ENCODE peak calls at places on chromosomes 4 and X, in nine cellular contexts. One of them, this sample, is unnamed.

GRCh38 chr4:99720206-99720605 is 62.6 kb upstream of the C4orf54 start:
- DNase-seq in colonic mucosa: no peak
- DNase-seq in brain microvascular endothelial cell: no peak
- DNase-seq in hepatocyte: no peak
- DNase-seq in lung: no peak
- DNase-seq in MM.1S: no peak
- DNase-seq in A549: no peak
- DNase-seq in heart right ventricle: no peak
- DNase-seq in right atrium auricular region: no peak
- DNase-seq in this sample: no peak

GRCh38 chr4:6563935-6564645 is 10.9 kb upstream of the MAN2B2 start:
- DNase-seq in colonic mucosa: no peak
- DNase-seq in brain microvascular endothelial cell: no peak
- DNase-seq in hepatocyte: no peak
- DNase-seq in lung: no peak
- DNase-seq in MM.1S: no peak
- DNase-seq in A549: no peak
- DNase-seq in heart right ventricle: no peak
- DNase-seq in right atrium auricular region: no peak
- DNase-seq in this sample: no peak

GRCh38 chrX:134026732-134027311 is 41.4 kb upstream of the GPC3 start:
- DNase-seq in colonic mucosa: peak; percentile 67
- DNase-seq in brain microvascular endothelial cell: peak; percentile 11
- DNase-seq in hepatocyte: peak; percentile 79
- DNase-seq in lung: peak; percentile 49
- DNase-seq in MM.1S: peak; percentile 41
- DNase-seq in A549: peak; percentile 6
- DNase-seq in heart right ventricle: peak; percentile 5
- DNase-seq in right atrium auricular region: no peak
- DNase-seq in this sample: no peak

GRCh38 chr4:170058745-170059144 is 31.0 kb downstream of the AADAT start:
- DNase-seq in colonic mucosa: no peak
- DNase-seq in brain microvascular endothelial cell: no peak
- DNase-seq in hepatocyte: no peak
- DNase-seq in lung: no peak
- DNase-seq in MM.1S: no peak
- DNase-seq in A549: no peak
- DNase-seq in heart right ventricle: no peak
- DNase-seq in right atrium auricular region: no peak
- DNase-seq in this sample: no peak

GRCh38 chr4:165379662-165380061 is 854 bp downstream of the CPE start:
- DNase-seq in colonic mucosa: no peak
- DNase-seq in brain microvascular endothelial cell: peak; percentile 79
- DNase-seq in hepatocyte: peak; percentile 46
- DNase-seq in lung: no peak
- DNase-seq in MM.1S: no peak
- DNase-seq in A549: no peak
- DNase-seq in heart right ventricle: peak; percentile 23
- DNase-seq in right atrium auricular region: no peak
- DNase-seq in this sample: peak; percentile 75

GRCh38 chr4:122854860-122855259 is 28.2 kb downstream of the FGF2 start:
- DNase-seq in colonic mucosa: no peak
- DNase-seq in brain microvascular endothelial cell: no peak
- DNase-seq in hepatocyte: no peak
- DNase-seq in lung: no peak
- DNase-seq in MM.1S: no peak
- DNase-seq in A549: no peak
- DNase-seq in heart right ventricle: no peak
- DNase-seq in right atrium auricular region: no peak
- DNase-seq in this sample: no peak

GRCh38 chrX:153901753-153902140 is 2.7 kb upstream of the AVPR2 start:
- DNase-seq in colonic mucosa: no peak
- DNase-seq in brain microvascular endothelial cell: no peak
- DNase-seq in hepatocyte: no peak
- DNase-seq in lung: no peak
- DNase-seq in MM.1S: no peak
- DNase-seq in A549: no peak
- DNase-seq in heart right ventricle: no peak
- DNase-seq in right atrium auricular region: no peak
- DNase-seq in this sample: no peak

GRCh38 chr4:26116057-26116456 is 202.0 kb downstream of the SMIM20 start:
- DNase-seq in colonic mucosa: no peak
- DNase-seq in brain microvascular endothelial cell: no peak
- DNase-seq in hepatocyte: peak; percentile 12
- DNase-seq in lung: no peak
- DNase-seq in MM.1S: no peak
- DNase-seq in A549: no peak
- DNase-seq in heart right ventricle: no peak
- DNase-seq in right atrium auricular region: no peak
- DNase-seq in this sample: no peak

GRCh38 chr4:78059524-78059889 is 2.4 kb downstream of the FRAS1 start:
- DNase-seq in colonic mucosa: peak; percentile 71
- DNase-seq in brain microvascular endothelial cell: peak; percentile 60
- DNase-seq in hepatocyte: peak; percentile 90
- DNase-seq in lung: peak; percentile 57
- DNase-seq in MM.1S: peak; percentile 52
- DNase-seq in A549: peak; percentile 57
- DNase-seq in heart right ventricle: peak; percentile 39
- DNase-seq in right atrium auricular region: peak; percentile 66
- DNase-seq in this sample: no peak

GRCh38 chr4:139214039-139214534 is 37.1 kb upstream of the ELF2 start:
- DNase-seq in colonic mucosa: no peak
- DNase-seq in brain microvascular endothelial cell: no peak
- DNase-seq in hepatocyte: no peak
- DNase-seq in lung: no peak
- DNase-seq in MM.1S: peak; percentile 93
- DNase-seq in A549: no peak
- DNase-seq in heart right ventricle: peak; percentile 35
- DNase-seq in right atrium auricular region: no peak
- DNase-seq in this sample: no peak

GRCh38 chr4:1357356-1358248 is 10.6 kb downstream of the UVSSA start:
- DNase-seq in colonic mucosa: no peak
- DNase-seq in brain microvascular endothelial cell: no peak
- DNase-seq in hepatocyte: no peak
- DNase-seq in lung: no peak
- DNase-seq in MM.1S: no peak
- DNase-seq in A549: no peak
- DNase-seq in heart right ventricle: peak; percentile 34
- DNase-seq in right atrium auricular region: no peak
- DNase-seq in this sample: no peak

GRCh38 chrX:46376246-46376885 is 168.9 kb downstream of the ZNF674 start:
- DNase-seq in colonic mucosa: peak; percentile 22
- DNase-seq in brain microvascular endothelial cell: peak; percentile 56
- DNase-seq in hepatocyte: peak; percentile 69
- DNase-seq in lung: no peak
- DNase-seq in MM.1S: peak; percentile 31
- DNase-seq in A549: peak; percentile 59
- DNase-seq in heart right ventricle: no peak
- DNase-seq in right atrium auricular region: no peak
- DNase-seq in this sample: no peak

GRCh38 chrX:3393581-3394111 is 47.2 kb upstream of the MXRA5 start:
- DNase-seq in colonic mucosa: no peak
- DNase-seq in brain microvascular endothelial cell: no peak
- DNase-seq in hepatocyte: peak; percentile 15
- DNase-seq in lung: no peak
- DNase-seq in MM.1S: no peak
- DNase-seq in A549: no peak
- DNase-seq in heart right ventricle: no peak
- DNase-seq in right atrium auricular region: no peak
- DNase-seq in this sample: no peak

GRCh38 chr4:163548481-163549243 is 54.2 kb downstream of the TMA16 start:
- DNase-seq in colonic mucosa: peak; percentile 33
- DNase-seq in brain microvascular endothelial cell: peak; percentile 50
- DNase-seq in hepatocyte: peak; percentile 71
- DNase-seq in lung: no peak
- DNase-seq in MM.1S: peak; percentile 50
- DNase-seq in A549: peak; percentile 32
- DNase-seq in heart right ventricle: no peak
- DNase-seq in right atrium auricular region: no peak
- DNase-seq in this sample: no peak

GRCh38 chr4:83150563-83151330 is 36.2 kb upstream of the PLAC8 start:
- DNase-seq in colonic mucosa: no peak
- DNase-seq in brain microvascular endothelial cell: peak; percentile 19
- DNase-seq in hepatocyte: peak; percentile 35
- DNase-seq in lung: no peak
- DNase-seq in MM.1S: no peak
- DNase-seq in A549: no peak
- DNase-seq in heart right ventricle: no peak
- DNase-seq in right atrium auricular region: no peak
- DNase-seq in this sample: no peak

GRCh38 chrX:104172788-104173187 is 6.5 kb downstream of the FAM199X start:
- DNase-seq in colonic mucosa: no peak
- DNase-seq in brain microvascular endothelial cell: peak; percentile 22
- DNase-seq in hepatocyte: no peak
- DNase-seq in lung: no peak
- DNase-seq in MM.1S: no peak
- DNase-seq in A549: no peak
- DNase-seq in heart right ventricle: no peak
- DNase-seq in right atrium auricular region: no peak
- DNase-seq in this sample: no peak

GRCh38 chrX:104168127-104168526 is 1.9 kb downstream of the FAM199X start:
- DNase-seq in colonic mucosa: no peak
- DNase-seq in brain microvascular endothelial cell: no peak
- DNase-seq in hepatocyte: no peak
- DNase-seq in lung: no peak
- DNase-seq in MM.1S: no peak
- DNase-seq in A549: no peak
- DNase-seq in heart right ventricle: no peak
- DNase-seq in right atrium auricular region: no peak
- DNase-seq in this sample: no peak

GRCh38 chrX:104165894-104166734 is at the start of gene FAM199X:
- DNase-seq in colonic mucosa: peak; percentile 85
- DNase-seq in brain microvascular endothelial cell: peak; percentile 80
- DNase-seq in hepatocyte: peak; percentile 92
- DNase-seq in lung: peak; percentile 88
- DNase-seq in MM.1S: peak; percentile 86
- DNase-seq in A549: peak; percentile 76
- DNase-seq in heart right ventricle: peak; percentile 87
- DNase-seq in right atrium auricular region: peak; percentile 83
- DNase-seq in this sample: peak; percentile 91

GRCh38 chrX:104172121-104172520 is 5.9 kb downstream of the FAM199X start:
- DNase-seq in colonic mucosa: no peak
- DNase-seq in brain microvascular endothelial cell: no peak
- DNase-seq in hepatocyte: no peak
- DNase-seq in lung: no peak
- DNase-seq in MM.1S: no peak
- DNase-seq in A549: no peak
- DNase-seq in heart right ventricle: no peak
- DNase-seq in right atrium auricular region: no peak
- DNase-seq in this sample: no peak

GRCh38 chrX:104166735-104167436 is 633 bp downstream of the FAM199X start:
- DNase-seq in colonic mucosa: peak; percentile 35
- DNase-seq in brain microvascular endothelial cell: no peak
- DNase-seq in hepatocyte: no peak
- DNase-seq in lung: no peak
- DNase-seq in MM.1S: no peak
- DNase-seq in A549: peak; percentile 4
- DNase-seq in heart right ventricle: peak; percentile 12
- DNase-seq in right atrium auricular region: no peak
- DNase-seq in this sample: no peak
- H3K27ac ChIP-seq in colonic mucosa: peak overlapping the region; percentile 80
- H3K27ac ChIP-seq in brain microvascular endothelial cell: peak overlapping the region; percentile 56
- H3K27ac ChIP-seq in hepatocyte: peak overlapping the region; percentile 87
- H3K27ac ChIP-seq in lung: peak overlapping the region; percentile 94
- H3K27ac ChIP-seq in MM.1S: peak overlapping the region; percentile 23
- H3K27ac ChIP-seq in A549: peak overlapping the region; percentile 98
- H3K27ac ChIP-seq in heart right ventricle: peak overlapping the region; percentile 90
- H3K27ac ChIP-seq in right atrium auricular region: peak overlapping the region; percentile 85
- H3K27ac ChIP-seq in this sample: peak overlapping the region; percentile 76

GRCh38 chrX:23981222-23981621 is 45.8 kb downstream of the KLHL15 start:
- DNase-seq in colonic mucosa: no peak
- DNase-seq in brain microvascular endothelial cell: no peak
- DNase-seq in hepatocyte: no peak
- DNase-seq in lung: no peak
- DNase-seq in MM.1S: no peak
- DNase-seq in A549: no peak
- DNase-seq in heart right ventricle: no peak
- DNase-seq in right atrium auricular region: no peak
- DNase-seq in this sample: no peak
- H3K4me3 ChIP-seq in colonic mucosa: no peak overlapping the region
- H3K4me3 ChIP-seq in brain microvascular endothelial cell: no peak overlapping the region
- H3K4me3 ChIP-seq in hepatocyte: no peak overlapping the region
- H3K4me3 ChIP-seq in lung: no peak overlapping the region
- H3K4me3 ChIP-seq in MM.1S: no peak overlapping the region
- H3K4me3 ChIP-seq in A549: no peak overlapping the region
- H3K4me3 ChIP-seq in heart right ventricle: no peak overlapping the region
- H3K4me3 ChIP-seq in right atrium auricular region: no peak overlapping the region
- H3K4me3 ChIP-seq in this sample: no peak overlapping the region

GRCh38 chr4:39022241-39022640 is 10.0 kb downstream of the TMEM156 start:
- DNase-seq in colonic mucosa: no peak
- DNase-seq in brain microvascular endothelial cell: no peak
- DNase-seq in hepatocyte: no peak
- DNase-seq in lung: no peak
- DNase-seq in MM.1S: no peak
- DNase-seq in A549: no peak
- DNase-seq in heart right ventricle: no peak
- DNase-seq in right atrium auricular region: no peak
- DNase-seq in this sample: no peak

GRCh38 chr4:39023059-39023458 is 9.2 kb downstream of the TMEM156 start:
- DNase-seq in colonic mucosa: no peak
- DNase-seq in brain microvascular endothelial cell: no peak
- DNase-seq in hepatocyte: no peak
- DNase-seq in lung: no peak
- DNase-seq in MM.1S: no peak
- DNase-seq in A549: no peak
- DNase-seq in heart right ventricle: no peak
- DNase-seq in right atrium auricular region: no peak
- DNase-seq in this sample: no peak

GRCh38 chr4:39024311-39024865 is 7.8 kb downstream of the TMEM156 start:
- DNase-seq in colonic mucosa: no peak
- DNase-seq in brain microvascular endothelial cell: no peak
- DNase-seq in hepatocyte: no peak
- DNase-seq in lung: no peak
- DNase-seq in MM.1S: no peak
- DNase-seq in A549: no peak
- DNase-seq in heart right ventricle: no peak
- DNase-seq in right atrium auricular region: no peak
- DNase-seq in this sample: no peak

GRCh38 chr4:39026096-39026495 is 6.1 kb downstream of the TMEM156 start:
- DNase-seq in colonic mucosa: no peak
- DNase-seq in brain microvascular endothelial cell: no peak
- DNase-seq in hepatocyte: no peak
- DNase-seq in lung: no peak
- DNase-seq in MM.1S: no peak
- DNase-seq in A549: no peak
- DNase-seq in heart right ventricle: no peak
- DNase-seq in right atrium auricular region: no peak
- DNase-seq in this sample: no peak

GRCh38 chr4:39025552-39026085 is 6.6 kb downstream of the TMEM156 start:
- DNase-seq in colonic mucosa: no peak
- DNase-seq in brain microvascular endothelial cell: peak; percentile 41
- DNase-seq in hepatocyte: no peak
- DNase-seq in lung: no peak
- DNase-seq in MM.1S: no peak
- DNase-seq in A549: no peak
- DNase-seq in heart right ventricle: no peak
- DNase-seq in right atrium auricular region: no peak
- DNase-seq in this sample: no peak
- H3K27ac ChIP-seq in colonic mucosa: no peak overlapping the region
- H3K27ac ChIP-seq in brain microvascular endothelial cell: peak overlapping the region; percentile 91
- H3K27ac ChIP-seq in hepatocyte: no peak overlapping the region
- H3K27ac ChIP-seq in lung: no peak overlapping the region
- H3K27ac ChIP-seq in MM.1S: no peak overlapping the region
- H3K27ac ChIP-seq in A549: peak overlapping the region; percentile 86
- H3K27ac ChIP-seq in heart right ventricle: no peak overlapping the region
- H3K27ac ChIP-seq in right atrium auricular region: no peak overlapping the region
- H3K27ac ChIP-seq in this sample: no peak overlapping the region

GRCh38 chr4:145934434-145935047 is 4.1 kb downstream of the ZNF827 start:
- DNase-seq in colonic mucosa: no peak
- DNase-seq in brain microvascular endothelial cell: no peak
- DNase-seq in hepatocyte: no peak
- DNase-seq in lung: no peak
- DNase-seq in MM.1S: no peak
- DNase-seq in A549: no peak
- DNase-seq in heart right ventricle: no peak
- DNase-seq in right atrium auricular region: no peak
- DNase-seq in this sample: no peak
- H3K4me3 ChIP-seq in colonic mucosa: no peak overlapping the region
- H3K4me3 ChIP-seq in brain microvascular endothelial cell: no peak overlapping the region
- H3K4me3 ChIP-seq in hepatocyte: no peak overlapping the region
- H3K4me3 ChIP-seq in lung: no peak overlapping the region
- H3K4me3 ChIP-seq in MM.1S: no peak overlapping the region
- H3K4me3 ChIP-seq in A549: no peak overlapping the region
- H3K4me3 ChIP-seq in heart right ventricle: no peak overlapping the region
- H3K4me3 ChIP-seq in right atrium auricular region: no peak overlapping the region
- H3K4me3 ChIP-seq in this sample: no peak overlapping the region